ENCODE peak calls at places on chromosomes 16 and 17, in four cellular contexts. J, M, L and K are unnamed samples.

GRCh38 chr17:79840204-79840988 is 1.2 kb upstream of the CBX4 start:
- DNase-seq in J (peak; percentile 36), L (no peak), M (no peak), K (no peak)

GRCh38 chr16:78607465-78607864 is 508.0 kb downstream of the WWOX start:
- DNase-seq in J (no peak), M (no peak), L (no peak), K (no peak)

GRCh38 chr17:19306160-19307111 is 56.1 kb downstream of the B9D1 start:
- DNase-seq in J (no peak), L (no peak), M (peak; percentile 37), K (no peak)

GRCh38 chr17:36529121-36529520 is 5.5 kb downstream of the MYO19 start:
- DNase-seq in J (no peak), M (no peak), L (no peak), K (no peak)

GRCh38 chr16:79286646-79287423 is 313.7 kb downstream of the MAF start:
- DNase-seq in J (no peak), L (no peak), M (no peak), K (no peak)

GRCh38 chr17:12553625-12554024 is 112.1 kb upstream of the MYOCD start:
- DNase-seq in J (no peak), L (no peak), M (no peak), K (no peak)

GRCh38 chr16:35575432-35575821 is 2116.0 kb downstream of the TP53TG3F start:
- DNase-seq in L (no peak), J (no peak), M (no peak), K (no peak)

GRCh38 chr17:9346296-9346926 is 229.2 kb downstream of the STX8 start:
- DNase-seq in L (no peak), M (no peak), J (peak; percentile 90), K (no peak)

GRCh38 chr17:33696102-33696501 is 403.0 kb upstream of the ASIC2 start:
- DNase-seq in J (no peak), L (no peak), M (no peak), K (no peak)

GRCh38 chr17:35536664-35537160 is 766 bp downstream of the SLFN12L start:
- DNase-seq in J (no peak), M (no peak), L (no peak), K (no peak)

GRCh38 chr17:18988546-18989173 is 15.9 kb downstream of the FAM83G start:
- DNase-seq in J (no peak), M (no peak), L (no peak), K (no peak)

GRCh38 chr16:56615353-56615752 is 7.0 kb downstream of the MT2A start:
- DNase-seq in L (no peak), M (no peak), J (peak; percentile 54), K (no peak)

GRCh38 chr16:50166511-50167500 is 13.7 kb downstream of the TENT4B start:
- DNase-seq in J (no peak), L (no peak), M (no peak), K (no peak)

GRCh38 chr17:76204277-76204676 is 36.0 kb downstream of the RNF157 start:
- DNase-seq in L (no peak), J (peak; percentile 45), M (no peak), K (no peak)

GRCh38 chr16:3717235-3718018 is at the start of gene TRAP1:
- DNase-seq in J (peak; percentile 80), M (peak; percentile 87), L (peak; percentile 94), K (peak; percentile 87)

GRCh38 chr17:55926276-55926995 is 175.6 kb downstream of the PCTP start:
- DNase-seq in M (peak; percentile 4), L (no peak), J (no peak), K (no peak)

GRCh38 chr17:31858647-31859486 is at the start of gene COPRS:
- DNase-seq in M (peak; percentile 74), L (peak; percentile 95), J (peak; percentile 90), K (peak; percentile 92)

GRCh38 chr16:1152651-1153259 is at the start of gene CACNA1H:
- DNase-seq in M (peak; percentile 19), J (no peak), L (no peak), K (no peak)

GRCh38 chr16:59259074-59259963 is 525.2 kb upstream of the GOT2 start:
- DNase-seq in J (no peak), M (no peak), L (no peak), K (no peak)

GRCh38 chr17:54864636-54865420 is 35.8 kb upstream of the TOM1L1 start:
- DNase-seq in J (no peak), M (no peak), L (no peak), K (no peak)

GRCh38 chr17:63834431-63835166 is 7.1 kb upstream of the FTSJ3 start:
- DNase-seq in M (peak; percentile 54), J (peak; percentile 75), L (no peak), K (peak; percentile 70)

GRCh38 chr16:11236855-11237254 is 19.1 kb downstream of the SOCS1 start:
- DNase-seq in J (peak; percentile 42), L (no peak), M (no peak), K (no peak)

GRCh38 chr16:75074920-75075687 is 41.5 kb downstream of the LDHD start:
- DNase-seq in M (peak; percentile 83), J (no peak), L (no peak), K (no peak)

GRCh38 chr16:89378947-89379771 is 111.2 kb downstream of the ANKRD11 start:
- DNase-seq in M (no peak), L (no peak), J (peak; percentile 38), K (no peak)

GRCh38 chr16:2467301-2468141 is 3.6 kb upstream of the NTN3 start:
- DNase-seq in M (no peak), L (peak; percentile 90), J (peak; percentile 69), K (no peak)

GRCh38 chr16:47732806-47733150 is 271.6 kb downstream of the PHKB start:
- DNase-seq in M (no peak), J (peak; percentile 67), L (no peak), K (no peak)

GRCh38 chr17:61997649-61998048 is 67.4 kb downstream of the MED13 start:
- DNase-seq in M (no peak), L (no peak), J (peak; percentile 61), K (no peak)

GRCh38 chr17:32510466-32510865 is 23.7 kb downstream of the CDK5R1 start:
- DNase-seq in M (no peak), J (no peak), L (no peak), K (no peak)

GRCh38 chr17:322006-322780 is 30.4 kb downstream of the RPH3AL start:
- DNase-seq in J (no peak), M (no peak), L (peak; percentile 31), K (no peak)

GRCh38 chr16:74868501-74868900 is 93.9 kb upstream of the FA2H start:
- DNase-seq in L (no peak), J (no peak), M (no peak), K (no peak)